ENCODE peak calls at places on chromosome 1, in eight cellular contexts. N is body of pancreas, Q is IMR-90, D is HepG2, Z is transverse colon, H is suprapubic skin, M is ovary, S is heart left ventricle. V is an unnamed sample.

GRCh38 chr1:9357958-9358357 is 65.3 kb downstream of the SPSB1 start:
- DNase-seq in N (no peak), Q (no peak), D (no peak), Z (no peak), H (no peak), M (no peak), S (no peak), V (no peak)

GRCh38 chr1:186683637-186684410 is 3.6 kb upstream of the PTGS2 start:
- DNase-seq in N (no peak), Q (no peak), D (no peak), Z (no peak), H (no peak), M (no peak), S (no peak), V (no peak)

GRCh38 chr1:27306892-27307850 is 14.8 kb upstream of the TMEM222 start:
- DNase-seq in N (no peak), Q (no peak), D (peak; percentile 31), Z (no peak), H (no peak), M (no peak), S (no peak), V (no peak)

GRCh38 chr1:41776896-41777431 is 141.8 kb downstream of the HIVEP3 start:
- DNase-seq in N (peak; percentile 97), Q (no peak), D (no peak), Z (no peak), H (no peak), M (no peak), S (no peak), V (no peak)

GRCh38 chr1:29524285-29525065 is 288.2 kb downstream of the PTPRU start:
- DNase-seq in N (no peak), Q (no peak), D (no peak), Z (no peak), H (peak; percentile 27), M (no peak), S (no peak), V (no peak)

GRCh38 chr1:210376836-210377377 is 48.2 kb downstream of the HHAT start:
- DNase-seq in N (no peak), Q (peak; percentile 61), D (no peak), Z (no peak), H (no peak), M (no peak), S (no peak), V (no peak)

GRCh38 chr1:234918216-234918841 is 210.3 kb downstream of the TOMM20 start:
- DNase-seq in N (peak; percentile 47), Q (no peak), D (no peak), Z (peak; percentile 17), H (peak; percentile 65), M (peak; percentile 31), S (peak; percentile 69), V (no peak)

GRCh38 chr1:33902486-33903209 is 38.8 kb downstream of the HMGB4 start:
- DNase-seq in N (no peak), Q (no peak), D (no peak), Z (no peak), H (no peak), M (no peak), S (no peak), V (no peak)

GRCh38 chr1:41361495-41362356 is 492 bp downstream of the FOXO6 start:
- DNase-seq in N (peak; percentile 35), Q (no peak), D (no peak), Z (no peak), H (peak; percentile 74), M (peak; percentile 63), S (no peak), V (no peak)

GRCh38 chr1:185681034-185681633 is 53.1 kb upstream of the HMCN1 start:
- DNase-seq in N (peak; percentile 28), Q (peak; percentile 44), D (peak; percentile 50), Z (no peak), H (no peak), M (no peak), S (no peak), V (peak; percentile 4)

GRCh38 chr1:225450491-225451191 is 22.8 kb upstream of the LBR start:
- DNase-seq in N (no peak), Q (no peak), D (peak; percentile 78), Z (peak; percentile 16), H (peak; percentile 53), M (no peak), S (peak; percentile 62), V (no peak)

GRCh38 chr1:35808376-35809155 is 750 bp downstream of the AGO4 start:
- DNase-seq in N (peak; percentile 44), Q (no peak), D (peak; percentile 17), Z (peak; percentile 46), H (peak; percentile 70), M (peak; percentile 59), S (peak; percentile 53), V (peak; percentile 44)

GRCh38 chr1:176696109-176696508 is 233.1 kb downstream of the PAPPA2 start:
- DNase-seq in N (peak; percentile 43), Q (peak; percentile 11), D (no peak), Z (no peak), H (no peak), M (no peak), S (no peak), V (no peak)

GRCh38 chr1:163633366-163633765 is 311.6 kb downstream of the NUF2 start:
- DNase-seq in N (no peak), Q (no peak), D (no peak), Z (no peak), H (no peak), M (no peak), S (no peak), V (no peak)
- TF ChIP-seq POLR2A in N (no peak), Q (no peak), D (no peak), Z (no peak), H (no peak), M (no peak), S (no peak), V (no peak)

DNA sequence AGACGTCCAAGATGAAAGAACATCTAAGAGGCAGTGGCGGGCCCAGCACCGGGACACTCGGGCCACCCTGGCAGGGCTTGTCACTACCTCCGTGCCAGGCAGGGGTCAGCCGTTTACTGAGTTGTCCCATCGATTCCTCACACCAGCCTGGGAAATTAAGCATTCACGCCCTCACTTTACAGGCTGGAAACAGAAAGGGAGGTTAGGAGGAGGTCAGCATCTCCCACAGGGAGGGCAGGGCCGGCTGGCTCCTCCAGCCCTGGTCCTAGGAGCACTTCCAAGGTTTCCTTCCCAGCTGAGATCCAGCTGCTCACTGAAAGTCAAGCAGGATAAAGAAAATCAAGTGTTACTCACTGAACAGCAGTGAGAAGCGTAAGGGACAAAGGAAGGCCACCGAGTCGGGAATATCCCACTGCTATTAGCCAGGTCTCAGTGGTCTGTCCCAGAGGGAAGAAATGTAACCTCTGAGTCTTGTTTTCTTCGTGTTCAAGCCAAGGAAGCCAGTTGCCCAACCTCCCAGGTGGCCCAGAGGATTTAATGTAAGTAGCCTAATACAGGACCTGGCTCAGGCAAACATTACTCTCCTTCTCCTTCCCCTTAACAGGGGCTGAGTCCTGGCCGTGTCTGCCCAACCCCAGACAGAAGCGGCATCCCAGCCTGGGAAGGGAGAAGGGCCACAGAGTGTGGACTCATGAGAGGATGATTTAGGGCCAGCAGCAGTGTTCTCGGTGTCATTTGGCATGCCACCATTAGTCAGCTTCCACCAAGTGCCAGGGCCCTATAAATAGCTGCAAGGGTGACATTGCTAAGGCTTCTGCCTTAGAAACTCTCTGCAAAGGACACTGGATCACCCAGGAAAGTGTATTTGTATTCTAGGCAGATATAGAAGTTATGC is 203.1 kb upstream of the GALNT2 start:
- DNase-seq in N (no peak), Q (no peak), D (no peak), Z (no peak), H (no peak), M (peak; percentile 77), S (peak; percentile 67), V (no peak)
- TF ChIP-seq POLR2A in N (no peak), Q (no peak), D (no peak), Z (no peak), H (no peak), M (no peak), S (no peak), V (no peak)

GRCh38 chr1:78005755-78006154 is 1.0 kb downstream of the DNAJB4 start:
- DNase-seq in N (peak; percentile 46), Q (peak; percentile 94), D (peak; percentile 64), Z (peak; percentile 17), H (no peak), M (no peak), S (no peak), V (no peak)

GRCh38 chr1:78003070-78003751 is 1.5 kb upstream of the DNAJB4 start:
- DNase-seq in N (no peak), Q (no peak), D (no peak), Z (no peak), H (no peak), M (no peak), S (no peak), V (no peak)

GRCh38 chr1:78005347-78005722 is 596 bp downstream of the DNAJB4 start:
- DNase-seq in N (no peak), Q (no peak), D (no peak), Z (no peak), H (no peak), M (no peak), S (no peak), V (no peak)

GRCh38 chr1:78003882-78004718 is 639 bp upstream of the DNAJB4 start:
- DNase-seq in N (peak; percentile 56), Q (peak; percentile 83), D (peak; percentile 77), Z (peak; percentile 58), H (no peak), M (peak; percentile 61), S (peak; percentile 63), V (no peak)

DNA sequence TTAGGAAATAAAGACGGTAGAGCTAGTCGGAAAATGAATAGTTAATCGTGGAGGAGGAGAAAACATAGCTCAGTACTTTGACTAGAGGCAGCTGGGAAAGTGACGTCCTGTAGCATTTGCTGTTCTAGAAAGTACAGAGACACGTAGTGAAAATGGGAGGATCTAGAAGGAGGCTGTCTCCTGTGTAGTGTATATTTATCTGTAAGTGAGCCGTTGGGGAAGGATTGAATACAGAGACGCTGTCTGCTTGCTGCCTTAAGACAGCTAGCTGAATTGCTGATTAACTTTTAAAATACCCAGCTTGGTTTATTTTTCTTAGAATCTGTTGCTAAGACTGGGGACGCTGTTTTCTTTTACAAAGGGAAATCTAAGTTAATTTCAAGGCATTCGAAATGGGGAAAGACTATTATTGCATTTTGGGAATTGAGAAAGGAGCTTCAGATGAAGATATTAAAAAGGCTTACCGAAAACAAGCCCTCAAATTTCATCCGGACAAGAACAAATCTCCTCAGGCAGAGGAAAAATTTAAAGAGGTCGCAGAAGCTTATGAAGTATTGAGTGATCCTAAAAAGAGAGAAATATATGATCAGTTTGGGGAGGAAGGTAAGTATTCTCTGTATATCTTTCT is at the start of gene DNAJB4:
- DNase-seq in N (peak; percentile 86), Q (peak; percentile 99), D (peak; percentile 95), Z (peak; percentile 83), H (no peak), M (no peak), S (peak; percentile 51), V (peak; percentile 13)
- TF ChIP-seq POLR2A in N (peak; percentile 99), Q (peak; percentile 94), D (peak; percentile 63), Z (peak; percentile 98), H (peak; percentile 36), M (peak; percentile 87), S (peak; percentile 99), V (peak; percentile 50)

DNA sequence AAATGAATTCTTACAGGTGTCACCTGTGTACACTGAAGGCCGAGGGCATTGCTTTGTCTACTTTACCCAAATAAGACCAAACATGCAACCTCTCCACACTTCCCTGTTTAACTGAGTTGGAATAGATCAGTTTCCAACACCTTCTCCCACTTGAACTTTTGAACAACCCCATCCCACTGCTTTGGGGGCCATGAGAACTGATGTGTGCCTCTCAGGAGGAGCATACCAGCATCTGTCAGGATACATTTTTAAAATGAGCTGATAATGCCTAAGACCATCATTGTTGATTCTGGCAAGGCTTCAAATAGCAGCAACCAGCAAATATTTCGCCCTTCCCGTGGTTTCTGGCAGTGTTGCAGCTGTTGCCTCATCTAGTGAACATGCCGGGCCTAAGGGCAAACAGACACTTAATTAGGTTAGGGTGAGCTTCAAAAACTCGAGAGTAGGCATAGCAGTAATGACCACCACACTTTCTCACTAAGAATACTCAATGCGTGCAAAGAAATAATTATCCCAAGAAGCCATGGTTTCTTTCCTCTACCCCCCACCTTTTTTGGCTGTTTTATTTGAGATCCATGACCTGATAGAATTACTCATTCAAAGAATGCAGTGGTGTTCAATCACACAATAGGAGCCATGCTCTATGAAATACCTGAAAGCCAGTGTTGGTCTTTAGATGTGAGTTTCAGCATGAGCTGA is 63.7 kb downstream of the MAP10 start:
- DNase-seq in N (peak; percentile 17), Q (peak; percentile 83), D (no peak), Z (no peak), H (peak; percentile 76), M (peak; percentile 55), S (peak; percentile 37), V (peak; percentile 43)
- TF ChIP-seq POLR2A in N (peak; percentile 40), Q (peak; percentile 75), D (no peak), Z (no peak), H (no peak), M (no peak), S (no peak), V (peak; percentile 69)

V was measured in H54.